ENCODE peak calls at places on chromosomes 13 and 19, in nine cellular contexts. S, R, G, Y, Z, P, H, M and I are unnamed samples.

GRCh38 chr13:83450586-83450985 is 431.7 kb downstream of the SLITRK1 start:
- DNase-seq in S (no peak), R (no peak), G (no peak), Y (no peak), Z (no peak), P (no peak), H (no peak), M (no peak), I (no peak)

GRCh38 chr13:113493315-113493951 is 2.9 kb upstream of the DCUN1D2 start:
- DNase-seq in S (peak; percentile 50), R (no peak), G (peak; percentile 92), Y (no peak), Z (no peak), P (peak; percentile 58), H (no peak), M (no peak), I (no peak)

GRCh38 chr13:104796581-104796980 is 1730.4 kb upstream of the SLC10A2 start:
- DNase-seq in S (no peak), R (no peak), G (no peak), Y (no peak), Z (no peak), P (no peak), H (no peak), M (no peak), I (no peak)

GRCh38 chr13:101289764-101290163 is 126.5 kb downstream of the NALCN start:
- DNase-seq in S (peak; percentile 46), R (no peak), G (no peak), Y (no peak), Z (peak; percentile 61), P (peak; percentile 62), H (no peak), M (no peak), I (peak; percentile 38)

GRCh38 chr19:14031719-14032480 is at the start of gene IL27RA:
- DNase-seq in S (peak; percentile 68), R (peak; percentile 88), G (peak; percentile 63), Y (peak; percentile 71), Z (peak; percentile 47), P (peak; percentile 77), H (peak; percentile 42), M (peak; percentile 82), I (peak; percentile 23)

GRCh38 chr19:47421844-47422395 is 2.6 kb upstream of the MEIS3 start:
- DNase-seq in S (no peak), R (no peak), G (no peak), Y (no peak), Z (no peak), P (peak; percentile 20), H (no peak), M (no peak), I (no peak)

GRCh38 chr13:81305928-81306327 is 965.0 kb upstream of the SPRY2 start:
- DNase-seq in S (no peak), R (no peak), G (no peak), Y (no peak), Z (no peak), P (no peak), H (no peak), M (no peak), I (no peak)

GRCh38 chr19:8517551-8518442 is 3.8 kb upstream of the ZNF414 start:
- DNase-seq in S (no peak), R (no peak), G (no peak), Y (no peak), Z (no peak), P (no peak), H (peak; percentile 20), M (peak; percentile 63), I (no peak)

GRCh38 chr19:12792048-12792852 is 964 bp downstream of the JUNB start:
- DNase-seq in S (peak; percentile 81), R (peak; percentile 94), G (peak; percentile 79), Y (peak; percentile 82), Z (peak; percentile 73), P (peak; percentile 86), H (no peak), M (peak; percentile 75), I (peak; percentile 43)

GRCh38 chr13:100941811-100942361 is 267.3 kb upstream of the TMTC4 start:
- DNase-seq in S (no peak), R (no peak), G (no peak), Y (no peak), Z (no peak), P (peak; percentile 20), H (no peak), M (no peak), I (no peak)

GRCh38 chr13:48828962-48829405 is 146.7 kb upstream of the FNDC3A start:
- DNase-seq in S (no peak), R (no peak), G (peak; percentile 64), Y (no peak), Z (no peak), P (no peak), H (no peak), M (no peak), I (no peak)

GRCh38 chr19:14565298-14565679 is 6.6 kb downstream of the NDUFB7 start:
- DNase-seq in S (no peak), R (no peak), G (no peak), Y (no peak), Z (no peak), P (no peak), H (no peak), M (no peak), I (no peak)

GRCh38 chr13:111177081-111177711 is 62.1 kb downstream of the ARHGEF7 start:
- DNase-seq in S (peak; percentile 40), R (peak; percentile 81), G (no peak), Y (peak; percentile 88), Z (no peak), P (peak; percentile 25), H (peak; percentile 22), M (peak; percentile 54), I (peak; percentile 16)

GRCh38 chr19:16872728-16873127 is 16.1 kb upstream of the F2RL3 start:
- DNase-seq in S (no peak), R (peak; percentile 68), G (no peak), Y (no peak), Z (no peak), P (no peak), H (no peak), M (no peak), I (no peak)

DNA sequence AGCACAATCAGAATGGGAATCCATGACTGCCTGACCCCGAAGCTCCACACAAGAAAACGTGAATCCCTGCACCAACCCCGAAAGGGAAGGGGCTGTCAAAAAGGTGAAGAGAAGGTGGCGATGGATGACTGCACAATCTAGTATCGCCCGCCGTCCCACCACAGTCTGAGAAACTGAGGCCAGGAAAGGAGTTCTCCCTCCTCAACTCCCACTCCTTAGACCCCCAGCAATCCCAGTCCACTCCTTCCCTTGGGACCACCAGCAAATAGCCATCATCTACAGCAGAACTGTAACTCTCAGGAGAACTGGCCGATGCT is 451 bp downstream of the NOSIP start:
- DNase-seq in S (no peak), R (no peak), G (no peak), Y (no peak), Z (no peak), P (no peak), H (no peak), M (no peak), I (no peak)
- H3K27ac ChIP-seq in S (peak overlapping the region; percentile 60), R (no peak overlapping the region), G (no peak overlapping the region), Y (peak overlapping the region; percentile 82), Z (peak overlapping the region; percentile 65), P (peak overlapping the region; percentile 78), H (peak overlapping the region; percentile 59), M (peak overlapping the region; percentile 8), I (peak overlapping the region; percentile 58)

DNA sequence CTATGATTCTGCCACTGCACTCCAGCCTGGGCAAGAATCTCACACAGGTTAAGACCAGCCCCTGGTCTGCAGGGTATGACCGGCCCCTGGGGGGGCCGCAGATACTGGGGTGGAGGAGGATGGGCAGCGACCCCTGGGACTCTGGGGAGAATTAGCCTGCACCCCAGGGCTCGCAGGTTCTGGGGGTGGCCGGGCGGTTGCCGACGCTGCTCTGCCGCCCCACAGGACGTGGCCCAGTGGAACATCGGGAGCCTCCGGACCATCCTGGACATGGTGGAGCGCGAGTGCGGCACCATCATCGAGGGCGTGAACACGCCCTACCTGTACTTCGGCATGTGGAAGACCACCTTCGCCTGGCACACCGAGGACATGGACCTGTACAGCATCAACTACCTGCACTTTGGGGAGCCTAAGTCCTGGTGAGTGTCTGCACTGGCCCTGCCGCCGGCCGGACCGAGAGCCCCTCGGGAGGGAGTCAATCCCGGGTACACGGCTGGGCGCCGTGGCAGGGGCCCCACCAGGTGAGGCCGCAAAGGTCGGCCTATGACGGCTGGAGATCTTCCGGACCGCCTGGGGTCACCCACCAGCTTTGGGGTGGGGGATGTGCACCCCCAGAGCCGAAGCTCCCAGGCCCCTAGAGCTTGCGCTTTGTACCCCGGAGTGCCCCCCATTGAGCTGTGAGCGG is 78.5 kb downstream of the KDM4B start:
- DNase-seq in S (no peak), R (no peak), G (no peak), Y (no peak), Z (no peak), P (no peak), H (no peak), M (no peak), I (no peak)
- H3K27ac ChIP-seq in S (peak overlapping the region; percentile 77), R (no peak overlapping the region), G (peak overlapping the region; percentile 87), Y (peak overlapping the region; percentile 60), Z (no peak overlapping the region), P (peak overlapping the region; percentile 46), H (peak overlapping the region; percentile 28), M (no peak overlapping the region), I (no peak overlapping the region)

DNA sequence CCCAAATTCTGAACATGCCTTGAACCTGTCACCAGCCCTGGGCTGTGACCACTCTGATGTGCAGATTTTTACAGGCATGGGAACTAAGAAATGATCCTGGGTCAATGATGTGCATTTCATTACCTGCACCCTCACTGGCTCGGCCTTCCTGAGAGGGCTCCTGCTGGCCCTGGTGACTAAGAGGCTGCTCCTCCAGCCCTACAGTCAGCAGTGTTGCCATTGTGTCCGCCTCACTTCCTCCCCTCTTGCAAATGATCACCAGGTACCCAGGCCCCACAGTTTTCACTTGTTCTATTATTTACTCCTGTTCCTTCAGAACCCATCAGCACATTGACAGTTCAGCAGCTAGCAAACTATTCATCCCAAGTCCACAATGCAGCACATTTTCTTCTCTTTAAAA is 29.4 kb downstream of the STARD13 start:
- DNase-seq in S (no peak), R (no peak), G (no peak), Y (no peak), Z (no peak), P (no peak), H (no peak), M (no peak), I (no peak)
- H3K27ac ChIP-seq in S (no peak overlapping the region), R (no peak overlapping the region), G (no peak overlapping the region), Y (no peak overlapping the region), Z (no peak overlapping the region), P (no peak overlapping the region), H (peak overlapping the region; percentile 97), M (no peak overlapping the region), I (no peak overlapping the region)

GRCh38 chr19:56993851-56994250 is 125.9 kb upstream of the USP29 start:
- DNase-seq in S (no peak), R (no peak), G (no peak), Y (no peak), Z (peak; percentile 71), P (no peak), H (no peak), M (no peak), I (no peak)
- H3K27ac ChIP-seq in S (no peak overlapping the region), R (no peak overlapping the region), G (no peak overlapping the region), Y (no peak overlapping the region), Z (peak overlapping the region; percentile 84), P (no peak overlapping the region), H (no peak overlapping the region), M (no peak overlapping the region), I (no peak overlapping the region)

GRCh38 chr19:45876161-45876410 is 9.9 kb downstream of the IRF2BP1 start:
- DNase-seq in S (no peak), R (no peak), G (no peak), Y (no peak), Z (no peak), P (no peak), H (no peak), M (no peak), I (no peak)
- H3K27ac ChIP-seq in S (peak overlapping the region; percentile 79), R (no peak overlapping the region), G (no peak overlapping the region), Y (no peak overlapping the region), Z (no peak overlapping the region), P (no peak overlapping the region), H (no peak overlapping the region), M (no peak overlapping the region), I (no peak overlapping the region)